ENCODE peak calls at places on chromosomes 6 and 20, in six cellular contexts. Y, N, L, R, U and A are unnamed samples.

GRCh38 chr20:3398681-3399252 is 8.7 kb downstream of the DNAAF9 start:
- DNase-seq in Y (no peak), N (no peak), L (no peak), R (no peak), U (no peak), A (no peak)

GRCh38 chr6:131858765-131859490 is 51.1 kb downstream of the ENPP1 start:
- DNase-seq in Y (no peak), N (no peak), L (no peak), R (no peak), U (no peak), A (no peak)

GRCh38 chr6:18425218-18425617 is 38.1 kb downstream of the RNF144B start:
- DNase-seq in Y (peak; percentile 71), N (no peak), L (no peak), R (no peak), U (no peak), A (no peak)

GRCh38 chr20:49713779-49714712 is at the start of gene B4GALT5:
- DNase-seq in Y (peak; percentile 23), N (peak; percentile 64), L (peak; percentile 73), R (peak; percentile 35), U (peak; percentile 82), A (peak; percentile 85)

GRCh38 chr6:80502871-80503270 is 396.4 kb downstream of the BCKDHB start:
- DNase-seq in Y (no peak), N (no peak), L (no peak), R (no peak), U (no peak), A (no peak)

GRCh38 chr6:144317736-144318135 is 32.6 kb downstream of the UTRN start:
- DNase-seq in Y (no peak), N (no peak), L (peak; percentile 12), R (no peak), U (no peak), A (no peak)

GRCh38 chr6:13012271-13012670 is 295.7 kb downstream of the PHACTR1 start:
- DNase-seq in Y (peak; percentile 5), N (no peak), L (no peak), R (no peak), U (no peak), A (no peak)

GRCh38 chr20:50919567-50919966 is 11.7 kb downstream of the ADNP start:
- DNase-seq in Y (no peak), N (no peak), L (no peak), R (no peak), U (peak; percentile 57), A (no peak)

GRCh38 chr6:159170999-159171712 is 2.0 kb downstream of the FNDC1 start:
- DNase-seq in Y (no peak), N (no peak), L (no peak), R (no peak), U (peak; percentile 33), A (no peak)

GRCh38 chr6:89298680-89299450 is 16.2 kb downstream of the GABRR2 start:
- DNase-seq in Y (no peak), N (no peak), L (peak; percentile 93), R (no peak), U (no peak), A (peak; percentile 90)